ENCODE peak calls at places on chromosomes 5 and 9, in eight cellular contexts. One of them, this sample, is unnamed.

GRCh38 chr5:150215978-150216944 is 26.4 kb downstream of the SLC6A7 start:
- DNase-seq in mucosa of descending colon: peak; percentile 79
- DNase-seq in right atrium auricular region: no peak
- DNase-seq in endothelial cell of umbilical vein: no peak
- DNase-seq in adrenal gland: no peak
- DNase-seq in MG63: no peak
- DNase-seq in Caco-2: peak; percentile 39
- DNase-seq in tibial artery: no peak
- DNase-seq in this sample: no peak

GRCh38 chr5:1762121-1762877 is 37.3 kb downstream of the MRPL36 start:
- DNase-seq in right atrium auricular region: no peak
- DNase-seq in Caco-2: no peak
- DNase-seq in MG63: no peak
- DNase-seq in tibial artery: peak; percentile 9
- DNase-seq in mucosa of descending colon: no peak
- DNase-seq in endothelial cell of umbilical vein: no peak
- DNase-seq in adrenal gland: no peak
- DNase-seq in this sample: no peak

GRCh38 chr5:40497573-40497972 is 182.1 kb upstream of the PTGER4 start:
- DNase-seq in adrenal gland: no peak
- DNase-seq in tibial artery: no peak
- DNase-seq in right atrium auricular region: no peak
- DNase-seq in Caco-2: no peak
- DNase-seq in MG63: no peak
- DNase-seq in endothelial cell of umbilical vein: peak; percentile 65
- DNase-seq in mucosa of descending colon: no peak
- DNase-seq in this sample: no peak

GRCh38 chr9:76808636-76809035 is 44.4 kb downstream of the PCA3 start:
- DNase-seq in adrenal gland: no peak
- DNase-seq in right atrium auricular region: no peak
- DNase-seq in mucosa of descending colon: no peak
- DNase-seq in MG63: no peak
- DNase-seq in tibial artery: no peak
- DNase-seq in Caco-2: no peak
- DNase-seq in endothelial cell of umbilical vein: no peak
- DNase-seq in this sample: no peak

GRCh38 chr5:146507428-146507827 is 8.6 kb downstream of the GPR151 start:
- DNase-seq in endothelial cell of umbilical vein: no peak
- DNase-seq in Caco-2: no peak
- DNase-seq in tibial artery: no peak
- DNase-seq in mucosa of descending colon: no peak
- DNase-seq in right atrium auricular region: no peak
- DNase-seq in adrenal gland: no peak
- DNase-seq in MG63: no peak
- DNase-seq in this sample: no peak

GRCh38 chr5:60722416-60722815 is 22.4 kb upstream of the DEPDC1B start:
- DNase-seq in endothelial cell of umbilical vein: no peak
- DNase-seq in adrenal gland: no peak
- DNase-seq in right atrium auricular region: no peak
- DNase-seq in Caco-2: no peak
- DNase-seq in MG63: no peak
- DNase-seq in mucosa of descending colon: no peak
- DNase-seq in tibial artery: no peak
- DNase-seq in this sample: no peak

GRCh38 chr5:81819556-81820314 is 68.8 kb upstream of the SSBP2 start:
- DNase-seq in endothelial cell of umbilical vein: peak; percentile 48
- DNase-seq in MG63: no peak
- DNase-seq in Caco-2: no peak
- DNase-seq in right atrium auricular region: no peak
- DNase-seq in mucosa of descending colon: no peak
- DNase-seq in tibial artery: no peak
- DNase-seq in adrenal gland: no peak
- DNase-seq in this sample: no peak

GRCh38 chr5:173707392-173707791 is 90.9 kb upstream of the BOD1 start:
- DNase-seq in Caco-2: no peak
- DNase-seq in adrenal gland: peak; percentile 90
- DNase-seq in MG63: peak; percentile 98
- DNase-seq in right atrium auricular region: peak; percentile 66
- DNase-seq in mucosa of descending colon: no peak
- DNase-seq in endothelial cell of umbilical vein: no peak
- DNase-seq in tibial artery: peak; percentile 72
- DNase-seq in this sample: no peak

GRCh38 chr5:38535281-38535750 is 21.1 kb downstream of the LIFR start:
- DNase-seq in MG63: no peak
- DNase-seq in right atrium auricular region: no peak
- DNase-seq in endothelial cell of umbilical vein: no peak
- DNase-seq in mucosa of descending colon: no peak
- DNase-seq in Caco-2: no peak
- DNase-seq in adrenal gland: no peak
- DNase-seq in tibial artery: no peak
- DNase-seq in this sample: no peak

GRCh38 chr5:68962632-68963484 is 131.0 kb upstream of the SLC30A5 start:
- DNase-seq in adrenal gland: peak; percentile 66
- DNase-seq in Caco-2: peak; percentile 73
- DNase-seq in tibial artery: peak; percentile 71
- DNase-seq in MG63: peak; percentile 44
- DNase-seq in right atrium auricular region: peak; percentile 78
- DNase-seq in endothelial cell of umbilical vein: peak; percentile 60
- DNase-seq in mucosa of descending colon: no peak
- DNase-seq in this sample: no peak

GRCh38 chr5:107554776-107555424 is 115.8 kb downstream of the EFNA5 start:
- DNase-seq in adrenal gland: no peak
- DNase-seq in MG63: no peak
- DNase-seq in mucosa of descending colon: no peak
- DNase-seq in tibial artery: no peak
- DNase-seq in right atrium auricular region: no peak
- DNase-seq in endothelial cell of umbilical vein: no peak
- DNase-seq in Caco-2: no peak
- DNase-seq in this sample: no peak

GRCh38 chr5:56631719-56632118 is 183.6 kb upstream of the MAP3K1 start:
- DNase-seq in mucosa of descending colon: no peak
- DNase-seq in tibial artery: no peak
- DNase-seq in Caco-2: no peak
- DNase-seq in MG63: no peak
- DNase-seq in right atrium auricular region: no peak
- DNase-seq in adrenal gland: no peak
- DNase-seq in endothelial cell of umbilical vein: no peak
- DNase-seq in this sample: no peak

GRCh38 chr5:139212484-139212883 is 14.3 kb upstream of the SIL1 start:
- DNase-seq in Caco-2: no peak
- DNase-seq in MG63: no peak
- DNase-seq in adrenal gland: no peak
- DNase-seq in mucosa of descending colon: no peak
- DNase-seq in tibial artery: no peak
- DNase-seq in endothelial cell of umbilical vein: no peak
- DNase-seq in right atrium auricular region: no peak
- DNase-seq in this sample: no peak

GRCh38 chr9:33273266-33273971 is 8.6 kb downstream of the CHMP5 start:
- DNase-seq in mucosa of descending colon: no peak
- DNase-seq in adrenal gland: no peak
- DNase-seq in right atrium auricular region: no peak
- DNase-seq in tibial artery: no peak
- DNase-seq in endothelial cell of umbilical vein: no peak
- DNase-seq in Caco-2: no peak
- DNase-seq in MG63: no peak
- DNase-seq in this sample: no peak

GRCh38 chr9:95055851-95056551 is 261.5 kb downstream of the FANCC start:
- DNase-seq in Caco-2: no peak
- DNase-seq in tibial artery: no peak
- DNase-seq in right atrium auricular region: no peak
- DNase-seq in MG63: peak; percentile 37
- DNase-seq in mucosa of descending colon: no peak
- DNase-seq in adrenal gland: no peak
- DNase-seq in endothelial cell of umbilical vein: peak; percentile 74
- DNase-seq in this sample: no peak

GRCh38 chr9:98575379-98576346 is 133.1 kb downstream of the GABBR2 start:
- DNase-seq in endothelial cell of umbilical vein: no peak
- DNase-seq in Caco-2: no peak
- DNase-seq in mucosa of descending colon: no peak
- DNase-seq in tibial artery: no peak
- DNase-seq in adrenal gland: no peak
- DNase-seq in MG63: peak; percentile 41
- DNase-seq in right atrium auricular region: no peak
- DNase-seq in this sample: no peak

GRCh38 chr9:129281506-129282145 is 103.6 kb upstream of the IER5L start:
- DNase-seq in right atrium auricular region: peak; percentile 23
- DNase-seq in MG63: no peak
- DNase-seq in endothelial cell of umbilical vein: no peak
- DNase-seq in Caco-2: no peak
- DNase-seq in mucosa of descending colon: peak; percentile 43
- DNase-seq in tibial artery: peak; percentile 13
- DNase-seq in adrenal gland: no peak
- DNase-seq in this sample: no peak

GRCh38 chr9:37678789-37679273 is 28.1 kb downstream of the FRMPD1 start:
- DNase-seq in adrenal gland: no peak
- DNase-seq in endothelial cell of umbilical vein: no peak
- DNase-seq in mucosa of descending colon: no peak
- DNase-seq in MG63: no peak
- DNase-seq in Caco-2: no peak
- DNase-seq in right atrium auricular region: no peak
- DNase-seq in tibial artery: no peak
- DNase-seq in this sample: no peak

GRCh38 chr5:91820874-91821273 is 437.8 kb upstream of the ARRDC3 start:
- DNase-seq in Caco-2: no peak
- DNase-seq in endothelial cell of umbilical vein: no peak
- DNase-seq in right atrium auricular region: no peak
- DNase-seq in mucosa of descending colon: no peak
- DNase-seq in MG63: no peak
- DNase-seq in adrenal gland: no peak
- DNase-seq in tibial artery: no peak
- DNase-seq in this sample: no peak

DNA sequence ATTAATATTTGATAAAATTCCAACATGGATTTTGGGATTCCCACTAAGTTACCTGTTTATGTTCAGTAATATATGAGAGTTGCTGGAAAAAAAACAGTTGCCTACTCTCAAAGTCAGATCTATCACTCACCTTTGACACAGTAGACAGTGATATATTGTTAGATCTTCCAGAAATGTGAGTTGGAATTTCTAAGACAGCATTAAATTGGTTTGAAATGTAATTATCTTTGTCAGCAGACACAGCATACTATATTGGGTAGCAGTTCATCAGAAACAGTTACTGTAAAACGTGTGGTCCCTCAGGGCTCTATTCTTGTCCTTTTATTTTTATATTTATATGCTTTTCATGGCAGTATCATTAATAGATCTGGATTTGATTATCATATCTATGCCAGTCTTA is 433.6 kb upstream of the ARRDC3 start:
- DNase-seq in right atrium auricular region: no peak
- DNase-seq in MG63: no peak
- DNase-seq in tibial artery: no peak
- DNase-seq in mucosa of descending colon: no peak
- DNase-seq in adrenal gland: no peak
- DNase-seq in Caco-2: no peak
- DNase-seq in endothelial cell of umbilical vein: no peak
- DNase-seq in this sample: no peak
- H3K4me3 ChIP-seq in right atrium auricular region: no peak overlapping the region
- H3K4me3 ChIP-seq in MG63: no peak overlapping the region
- H3K4me3 ChIP-seq in tibial artery: no peak overlapping the region
- H3K4me3 ChIP-seq in mucosa of descending colon: no peak overlapping the region
- H3K4me3 ChIP-seq in adrenal gland: no peak overlapping the region
- H3K4me3 ChIP-seq in Caco-2: no peak overlapping the region
- H3K4me3 ChIP-seq in endothelial cell of umbilical vein: no peak overlapping the region
- H3K4me3 ChIP-seq in this sample: no peak overlapping the region

DNA sequence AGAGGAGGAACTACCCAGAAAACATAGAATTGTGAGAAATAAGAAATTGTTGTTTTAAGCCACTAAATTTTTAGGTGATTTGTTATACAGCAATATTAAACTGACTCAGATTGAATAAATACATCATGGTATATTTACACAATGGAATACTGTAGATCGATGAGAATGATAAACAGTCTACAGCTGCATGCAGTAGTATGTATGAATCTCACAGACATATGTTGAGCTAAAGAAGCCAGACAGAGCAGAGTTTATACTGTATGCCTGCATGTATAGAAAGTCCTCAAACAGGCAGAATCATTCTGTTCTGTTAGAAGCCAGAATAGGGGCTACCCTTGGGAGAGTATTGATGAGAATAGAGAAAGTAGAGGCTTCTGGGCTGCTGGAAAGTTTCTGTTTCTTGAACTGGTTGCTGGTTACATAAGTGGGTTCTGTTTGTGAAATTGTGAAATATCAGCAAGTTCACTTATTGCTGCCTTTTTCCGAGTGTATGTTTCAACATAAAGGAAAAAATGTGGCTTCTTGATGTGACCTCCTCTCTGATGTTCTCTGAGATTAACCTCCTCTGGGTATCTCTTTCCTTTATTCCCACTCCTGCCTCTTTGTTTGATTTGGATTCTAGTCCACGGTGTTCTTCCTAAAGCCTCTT is 9.6 kb downstream of the KIAA1958 start:
- DNase-seq in MG63: no peak
- DNase-seq in right atrium auricular region: no peak
- DNase-seq in mucosa of descending colon: no peak
- DNase-seq in endothelial cell of umbilical vein: no peak
- DNase-seq in Caco-2: peak; percentile 5
- DNase-seq in tibial artery: no peak
- DNase-seq in adrenal gland: no peak
- DNase-seq in this sample: no peak
- H3K9me3 ChIP-seq in MG63: peaks cover 4% of the 10 kb centered on the region
- H3K9me3 ChIP-seq in right atrium auricular region: peaks cover 25% of the 10 kb centered on the region
- H3K9me3 ChIP-seq in mucosa of descending colon: peaks cover 23% of the 10 kb centered on the region
- H3K9me3 ChIP-seq in endothelial cell of umbilical vein: no peaks in the 10 kb centered on the region
- H3K9me3 ChIP-seq in Caco-2: peaks cover 11% of the 10 kb centered on the region
- H3K9me3 ChIP-seq in tibial artery: peaks cover 6% of the 10 kb centered on the region
- H3K9me3 ChIP-seq in adrenal gland: no peaks in the 10 kb centered on the region
- H3K9me3 ChIP-seq in this sample: peaks cover 11% of the 10 kb centered on the region

DNA sequence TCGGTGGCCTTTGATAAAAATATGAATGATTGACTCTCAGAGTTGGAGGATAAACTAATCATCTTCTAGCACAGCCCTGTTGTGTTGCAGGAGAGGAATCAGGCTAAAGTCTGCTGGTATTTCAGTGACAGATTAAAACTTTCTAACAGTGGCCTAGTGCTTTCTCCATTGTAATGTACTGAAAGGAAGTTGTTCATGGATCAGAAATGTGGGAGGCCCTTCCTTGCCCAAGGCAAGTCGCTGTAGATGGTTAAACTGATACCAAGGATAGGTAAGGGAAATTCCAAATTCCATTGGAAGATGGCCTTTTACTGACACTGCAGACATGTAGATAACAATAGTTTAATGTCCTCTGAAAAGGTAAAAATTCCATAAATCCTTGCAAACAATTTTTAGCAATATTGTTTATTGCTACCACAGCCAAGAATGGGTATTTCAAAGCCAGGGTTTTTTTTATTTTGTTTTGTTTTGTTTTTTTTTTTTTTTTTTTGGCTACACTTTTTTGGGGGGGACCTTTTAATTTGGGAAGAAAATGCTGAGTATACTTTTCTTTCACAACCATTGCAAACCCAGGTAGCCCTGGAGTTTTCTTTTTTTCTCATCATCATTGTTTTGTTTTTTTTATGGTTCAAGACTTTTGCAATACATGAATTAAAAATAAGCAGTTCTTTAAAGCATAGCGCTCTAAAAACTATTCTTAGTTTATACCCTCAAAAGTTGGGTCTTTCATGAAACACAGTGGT is 35.5 kb downstream of the WDR36 start:
- DNase-seq in mucosa of descending colon: no peak
- DNase-seq in right atrium auricular region: no peak
- DNase-seq in endothelial cell of umbilical vein: peak; percentile 67
- DNase-seq in adrenal gland: no peak
- DNase-seq in tibial artery: no peak
- DNase-seq in MG63: no peak
- DNase-seq in Caco-2: no peak
- DNase-seq in this sample: no peak
- H3K36me3 ChIP-seq in mucosa of descending colon: no peaks in the 10 kb centered on the region
- H3K36me3 ChIP-seq in right atrium auricular region: peaks cover 39% of the 10 kb centered on the region
- H3K36me3 ChIP-seq in endothelial cell of umbilical vein: peaks cover 6% of the 10 kb centered on the region
- H3K36me3 ChIP-seq in adrenal gland: peaks cover 26% of the 10 kb centered on the region
- H3K36me3 ChIP-seq in tibial artery: peaks cover 27% of the 10 kb centered on the region
- H3K36me3 ChIP-seq in MG63: peaks cover 50% of the 10 kb centered on the region
- H3K36me3 ChIP-seq in Caco-2: no peaks in the 10 kb centered on the region
- H3K36me3 ChIP-seq in this sample: peaks cover 42% of the 10 kb centered on the region

GRCh38 chr9:109176963-109177362 is 9.9 kb upstream of the FRRS1L start:
- DNase-seq in tibial artery: no peak
- DNase-seq in mucosa of descending colon: no peak
- DNase-seq in adrenal gland: no peak
- DNase-seq in MG63: no peak
- DNase-seq in Caco-2: no peak
- DNase-seq in right atrium auricular region: no peak
- DNase-seq in endothelial cell of umbilical vein: no peak
- DNase-seq in this sample: no peak
- H3K4me3 ChIP-seq in tibial artery: no peak overlapping the region
- H3K4me3 ChIP-seq in mucosa of descending colon: no peak overlapping the region
- H3K4me3 ChIP-seq in adrenal gland: no peak overlapping the region
- H3K4me3 ChIP-seq in MG63: no peak overlapping the region
- H3K4me3 ChIP-seq in Caco-2: no peak overlapping the region
- H3K4me3 ChIP-seq in right atrium auricular region: no peak overlapping the region
- H3K4me3 ChIP-seq in endothelial cell of umbilical vein: no peak overlapping the region
- H3K4me3 ChIP-seq in this sample: no peak overlapping the region

This sample was measured in CD4-positive, CD25-positive, alpha-beta regulatory T cell.